ENCODE peak calls at places on chromosomes 16 and 17, in nine cellular contexts. One of them, this sample, is unnamed.

GRCh38 chr17:9905902-9906301 is 831 bp upstream of the RCVRN start:
- DNase-seq in adipocyte: peak
- DNase-seq in mucosa of descending colon: peak
- DNase-seq in fibroblast of the conjunctiva: no peak
- DNase-seq in NCI-H1436: no peak
- DNase-seq in substantia nigra: no peak
- DNase-seq in lung microvascular endothelial cell: peak
- DNase-seq in activated CD8-positive, alpha-beta memory T cell treated with anti-CD3 and anti-CD28 coated beads for 4 hours: no peak
- DNase-seq in pons: no peak
- DNase-seq in this sample: peak

GRCh38 chr16:29789775-29790182 is 772 bp upstream of the KIF22 start:
- DNase-seq in adipocyte: no peak
- DNase-seq in mucosa of descending colon: no peak
- DNase-seq in fibroblast of the conjunctiva: no peak
- DNase-seq in NCI-H1436: no peak
- DNase-seq in substantia nigra: no peak
- DNase-seq in lung microvascular endothelial cell: no peak
- DNase-seq in activated CD8-positive, alpha-beta memory T cell treated with anti-CD3 and anti-CD28 coated beads for 4 hours: no peak
- DNase-seq in pons: no peak
- DNase-seq in this sample: no peak

GRCh38 chr17:53101706-53102105 is 721.0 kb upstream of the KIF2B start:
- DNase-seq in adipocyte: no peak
- DNase-seq in mucosa of descending colon: no peak
- DNase-seq in fibroblast of the conjunctiva: no peak
- DNase-seq in NCI-H1436: no peak
- DNase-seq in substantia nigra: no peak
- DNase-seq in lung microvascular endothelial cell: no peak
- DNase-seq in activated CD8-positive, alpha-beta memory T cell treated with anti-CD3 and anti-CD28 coated beads for 4 hours: no peak
- DNase-seq in pons: no peak
- DNase-seq in this sample: no peak

GRCh38 chr17:74194682-74195081 is 8.8 kb upstream of the RPL38 start:
- DNase-seq in adipocyte: no peak
- DNase-seq in mucosa of descending colon: no peak
- DNase-seq in fibroblast of the conjunctiva: no peak
- DNase-seq in NCI-H1436: no peak
- DNase-seq in substantia nigra: no peak
- DNase-seq in lung microvascular endothelial cell: no peak
- DNase-seq in activated CD8-positive, alpha-beta memory T cell treated with anti-CD3 and anti-CD28 coated beads for 4 hours: no peak
- DNase-seq in pons: no peak
- DNase-seq in this sample: no peak

GRCh38 chr16:70698901-70699300 is 13.0 kb upstream of the MTSS2 start:
- DNase-seq in adipocyte: no peak
- DNase-seq in mucosa of descending colon: no peak
- DNase-seq in fibroblast of the conjunctiva: no peak
- DNase-seq in NCI-H1436: no peak
- DNase-seq in substantia nigra: no peak
- DNase-seq in lung microvascular endothelial cell: no peak
- DNase-seq in activated CD8-positive, alpha-beta memory T cell treated with anti-CD3 and anti-CD28 coated beads for 4 hours: no peak
- DNase-seq in pons: no peak
- DNase-seq in this sample: no peak

GRCh38 chr17:34582901-34583245 is 3.5 kb downstream of the TMEM132E start:
- DNase-seq in adipocyte: no peak
- DNase-seq in mucosa of descending colon: no peak
- DNase-seq in fibroblast of the conjunctiva: no peak
- DNase-seq in NCI-H1436: no peak
- DNase-seq in substantia nigra: no peak
- DNase-seq in lung microvascular endothelial cell: no peak
- DNase-seq in activated CD8-positive, alpha-beta memory T cell treated with anti-CD3 and anti-CD28 coated beads for 4 hours: no peak
- DNase-seq in pons: no peak
- DNase-seq in this sample: no peak

GRCh38 chr16:67025151-67025550 is 3.8 kb upstream of the CBFB start:
- DNase-seq in adipocyte: no peak
- DNase-seq in mucosa of descending colon: no peak
- DNase-seq in fibroblast of the conjunctiva: no peak
- DNase-seq in NCI-H1436: no peak
- DNase-seq in substantia nigra: no peak
- DNase-seq in lung microvascular endothelial cell: no peak
- DNase-seq in activated CD8-positive, alpha-beta memory T cell treated with anti-CD3 and anti-CD28 coated beads for 4 hours: no peak
- DNase-seq in pons: no peak
- DNase-seq in this sample: no peak

GRCh38 chr17:18100616-18101015 is 7.9 kb upstream of the MYO15A start:
- DNase-seq in adipocyte: no peak
- DNase-seq in mucosa of descending colon: no peak
- DNase-seq in fibroblast of the conjunctiva: no peak
- DNase-seq in NCI-H1436: no peak
- DNase-seq in substantia nigra: no peak
- DNase-seq in lung microvascular endothelial cell: no peak
- DNase-seq in activated CD8-positive, alpha-beta memory T cell treated with anti-CD3 and anti-CD28 coated beads for 4 hours: no peak
- DNase-seq in pons: no peak
- DNase-seq in this sample: no peak

GRCh38 chr17:77543779-77544178 is 403.0 kb downstream of the SEC14L1 start:
- DNase-seq in adipocyte: no peak
- DNase-seq in mucosa of descending colon: peak
- DNase-seq in fibroblast of the conjunctiva: no peak
- DNase-seq in NCI-H1436: no peak
- DNase-seq in substantia nigra: no peak
- DNase-seq in lung microvascular endothelial cell: no peak
- DNase-seq in activated CD8-positive, alpha-beta memory T cell treated with anti-CD3 and anti-CD28 coated beads for 4 hours: no peak
- DNase-seq in pons: no peak
- DNase-seq in this sample: no peak

GRCh38 chr17:75124041-75124818 is 7.3 kb downstream of the NT5C start:
- DNase-seq in adipocyte: no peak
- DNase-seq in mucosa of descending colon: peak
- DNase-seq in fibroblast of the conjunctiva: peak
- DNase-seq in NCI-H1436: peak
- DNase-seq in substantia nigra: no peak
- DNase-seq in lung microvascular endothelial cell: peak
- DNase-seq in activated CD8-positive, alpha-beta memory T cell treated with anti-CD3 and anti-CD28 coated beads for 4 hours: peak
- DNase-seq in pons: no peak
- DNase-seq in this sample: peak

GRCh38 chr16:89855301-89855945 is 18.0 kb upstream of the TCF25 start:
- DNase-seq in adipocyte: no peak
- DNase-seq in mucosa of descending colon: no peak
- DNase-seq in fibroblast of the conjunctiva: no peak
- DNase-seq in NCI-H1436: no peak
- DNase-seq in substantia nigra: no peak
- DNase-seq in lung microvascular endothelial cell: no peak
- DNase-seq in activated CD8-positive, alpha-beta memory T cell treated with anti-CD3 and anti-CD28 coated beads for 4 hours: no peak
- DNase-seq in pons: no peak
- DNase-seq in this sample: no peak

GRCh38 chr17:44606658-44607057 is 49.4 kb downstream of the FZD2 start:
- DNase-seq in adipocyte: no peak
- DNase-seq in mucosa of descending colon: no peak
- DNase-seq in fibroblast of the conjunctiva: no peak
- DNase-seq in NCI-H1436: no peak
- DNase-seq in substantia nigra: no peak
- DNase-seq in lung microvascular endothelial cell: no peak
- DNase-seq in activated CD8-positive, alpha-beta memory T cell treated with anti-CD3 and anti-CD28 coated beads for 4 hours: no peak
- DNase-seq in pons: no peak
- DNase-seq in this sample: no peak

GRCh38 chr16:86051376-86052114 is 152.6 kb downstream of the IRF8 start:
- DNase-seq in adipocyte: no peak
- DNase-seq in mucosa of descending colon: no peak
- DNase-seq in fibroblast of the conjunctiva: no peak
- DNase-seq in NCI-H1436: no peak
- DNase-seq in substantia nigra: no peak
- DNase-seq in lung microvascular endothelial cell: no peak
- DNase-seq in activated CD8-positive, alpha-beta memory T cell treated with anti-CD3 and anti-CD28 coated beads for 4 hours: no peak
- DNase-seq in pons: no peak
- DNase-seq in this sample: peak

GRCh38 chr16:31022574-31023251 is 10.6 kb upstream of the STX4 start:
- DNase-seq in adipocyte: no peak
- DNase-seq in mucosa of descending colon: no peak
- DNase-seq in fibroblast of the conjunctiva: no peak
- DNase-seq in NCI-H1436: no peak
- DNase-seq in substantia nigra: no peak
- DNase-seq in lung microvascular endothelial cell: no peak
- DNase-seq in activated CD8-positive, alpha-beta memory T cell treated with anti-CD3 and anti-CD28 coated beads for 4 hours: no peak
- DNase-seq in pons: no peak
- DNase-seq in this sample: no peak

GRCh38 chr17:10772425-10773380 is 31.2 kb downstream of the TMEM238L start:
- DNase-seq in adipocyte: no peak
- DNase-seq in mucosa of descending colon: peak
- DNase-seq in fibroblast of the conjunctiva: no peak
- DNase-seq in NCI-H1436: no peak
- DNase-seq in substantia nigra: no peak
- DNase-seq in lung microvascular endothelial cell: peak
- DNase-seq in activated CD8-positive, alpha-beta memory T cell treated with anti-CD3 and anti-CD28 coated beads for 4 hours: no peak
- DNase-seq in pons: no peak
- DNase-seq in this sample: peak